ENCODE peak calls at places on chromosomes 12 and 14, in five cellular contexts. P is stomach, Q is keratinocyte, G is esophagus muscularis mucosa, S is testis. U is an unnamed sample.

GRCh38 chr12:131765961-131766360 is 55.1 kb downstream of the SFSWAP start:
- DNase-seq in P (no peak), Q (no peak), G (no peak), S (no peak), U (no peak)

GRCh38 chr14:59358105-59358504 is 107.1 kb downstream of the GPR135 start:
- DNase-seq in P (no peak), Q (no peak), G (no peak), S (no peak), U (peak; percentile 66)

GRCh38 chr12:15897433-15897832 is 13.7 kb upstream of the DERA start:
- DNase-seq in P (no peak), Q (no peak), G (no peak), S (no peak), U (no peak)

GRCh38 chr12:105317453-105317852 is 13.0 kb upstream of the C12orf75 start:
- DNase-seq in P (no peak), Q (no peak), G (no peak), S (no peak), U (no peak)

GRCh38 chr12:27828196-27828595 is 48.2 kb upstream of the MANSC4 start:
- DNase-seq in P (no peak), Q (no peak), G (no peak), S (no peak), U (no peak)

GRCh38 chr12:88325828-88326214 is 183.7 kb downstream of the TMTC3 start:
- DNase-seq in P (no peak), Q (no peak), G (no peak), S (no peak), U (no peak)

GRCh38 chr14:35068238-35069012 is 22.4 kb downstream of the FAM177A1 start:
- DNase-seq in P (no peak), Q (no peak), G (no peak), S (no peak), U (no peak)

GRCh38 chr12:88325076-88325827 is 183.1 kb downstream of the TMTC3 start:
- DNase-seq in P (no peak), Q (no peak), G (no peak), S (no peak), U (no peak)

GRCh38 chr14:103542545-103543088 is 13.6 kb downstream of the TRMT61A start:
- DNase-seq in P (peak; percentile 54), Q (no peak), G (no peak), S (peak; percentile 61), U (peak; percentile 93)

GRCh38 chr14:75926431-75926830 is 55.4 kb downstream of the TGFB3 start:
- DNase-seq in P (no peak), Q (no peak), G (no peak), S (no peak), U (no peak)

GRCh38 chr14:75933712-75934296 is 48.0 kb downstream of the TGFB3 start:
- DNase-seq in P (no peak), Q (no peak), G (no peak), S (no peak), U (no peak)

GRCh38 chr14:75927564-75928087 is 54.2 kb downstream of the TGFB3 start:
- DNase-seq in P (no peak), Q (no peak), G (no peak), S (no peak), U (no peak)

GRCh38 chr14:75928587-75929230 is 53.1 kb downstream of the TGFB3 start:
- DNase-seq in P (no peak), Q (no peak), G (no peak), S (no peak), U (no peak)
- H3K27ac ChIP-seq in P (no peak overlapping the region), Q (no peak overlapping the region), G (no peak overlapping the region), S (no peak overlapping the region), U (no peak overlapping the region)

DNA sequence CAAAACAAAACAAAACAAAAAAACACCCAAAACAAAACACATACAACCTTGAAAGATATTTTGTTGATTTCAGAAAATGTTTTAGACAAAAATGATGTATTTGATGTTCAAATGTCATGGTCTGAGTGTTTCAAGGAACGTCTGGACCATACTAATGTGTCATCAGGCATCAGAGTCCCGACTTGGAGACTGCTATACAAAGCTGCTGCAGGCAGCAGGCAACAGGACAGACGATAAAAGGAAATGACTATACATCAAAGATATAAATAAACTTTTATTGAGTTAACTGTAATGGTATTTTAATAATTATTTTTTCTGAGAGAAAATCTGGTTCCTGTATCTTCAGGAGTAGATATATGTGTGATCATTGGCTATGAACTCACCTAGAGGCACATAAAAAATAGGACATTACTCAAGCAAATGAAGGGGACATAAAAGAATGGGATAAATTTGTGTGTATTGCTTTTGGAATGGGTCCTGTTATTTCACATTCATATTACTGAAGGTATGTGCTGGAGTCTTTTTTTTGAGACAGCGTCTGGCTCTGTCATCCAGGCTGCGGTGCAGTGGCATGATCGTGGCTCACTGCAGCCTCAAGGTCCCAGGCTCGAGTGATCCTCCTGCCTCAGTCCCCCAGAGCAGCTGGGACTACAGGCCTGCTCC is 87.3 kb upstream of the HECTD1 start:
- DNase-seq in P (no peak), Q (no peak), G (no peak), S (no peak), U (no peak)
- H3K27ac ChIP-seq in P (no peak overlapping the region), Q (no peak overlapping the region), G (no peak overlapping the region), S (no peak overlapping the region), U (no peak overlapping the region)

DNA sequence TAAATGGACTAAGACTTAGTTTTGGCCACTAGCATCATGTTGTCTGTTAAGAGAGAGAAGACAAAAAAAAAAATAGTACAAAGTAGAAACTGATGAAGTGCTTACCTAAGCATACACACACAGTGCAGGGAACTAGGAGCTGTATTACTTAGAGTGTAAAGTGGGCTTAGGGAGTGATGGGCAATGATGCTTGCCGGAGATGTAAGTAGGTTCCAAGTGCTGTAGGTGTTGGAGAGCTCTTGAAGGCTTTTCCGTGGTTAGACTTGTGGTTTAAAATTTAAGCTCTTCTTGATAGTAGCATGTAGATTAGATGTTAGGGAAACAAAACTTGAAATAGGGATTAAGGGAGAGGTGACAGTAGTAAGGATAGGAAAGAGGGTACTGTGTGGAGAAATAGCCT is 34.7 kb downstream of the MIA2 start:
- DNase-seq in P (no peak), Q (no peak), G (no peak), S (no peak), U (no peak)
- H3K27ac ChIP-seq in P (peak overlapping the region; percentile 98), Q (peak overlapping the region; percentile 99), G (no peak overlapping the region), S (peak overlapping the region; percentile 17), U (no peak overlapping the region)

GRCh38 chr12:119671070-119671469 is 3.1 kb downstream of the PRKAB1 start:
- DNase-seq in P (no peak), Q (no peak), G (no peak), S (no peak), U (no peak)
- H3K27ac ChIP-seq in P (peak overlapping the region; percentile 99), Q (no peak overlapping the region), G (no peak overlapping the region), S (no peak overlapping the region), U (no peak overlapping the region)

GRCh38 chr12:109714913-109715244 is 1.3 kb downstream of the FAM222A start:
- DNase-seq in P (no peak), Q (no peak), G (no peak), S (no peak), U (no peak)

GRCh38 chr12:109715310-109716091 is 1.9 kb downstream of the FAM222A start:
- DNase-seq in P (peak; percentile 46), Q (no peak), G (no peak), S (peak; percentile 81), U (peak; percentile 83)

GRCh38 chr12:109713187-109713984 is at the start of gene FAM222A:
- DNase-seq in P (peak; percentile 96), Q (peak; percentile 58), G (peak; percentile 98), S (peak; percentile 97), U (peak; percentile 100)

GRCh38 chr12:109716092-109716479 is 2.5 kb downstream of the FAM222A start:
- DNase-seq in P (no peak), Q (no peak), G (no peak), S (no peak), U (no peak)

GRCh38 chr12:109714141-109714912 is 702 bp downstream of the FAM222A start:
- DNase-seq in P (peak; percentile 73), Q (no peak), G (no peak), S (peak; percentile 73), U (peak; percentile 95)
- H3K27ac ChIP-seq in P (peak overlapping the region; percentile 68), Q (no peak overlapping the region), G (peak overlapping the region; percentile 54), S (peak overlapping the region; percentile 64), U (peak overlapping the region; percentile 67)

GRCh38 chr14:51336304-51336703 is 96.3 kb downstream of the TMX1 start:
- DNase-seq in P (no peak), Q (no peak), G (peak; percentile 81), S (no peak), U (no peak)
- H3K27ac ChIP-seq in P (no peak overlapping the region), Q (no peak overlapping the region), G (peak overlapping the region; percentile 71), S (no peak overlapping the region), U (no peak overlapping the region)